ENCODE peak calls at places on chromosomes 2 and 18, in four cellular contexts. One of them, this sample, is unnamed.

GRCh38 chr2:25971596-25971995 is 10.7 kb downstream of the KIF3C start:
- DNase-seq in MCF 10A: no peak
- DNase-seq in HL-60: no peak
- DNase-seq in epithelial cell of esophagus: no peak
- DNase-seq in this sample: no peak

GRCh38 chr18:58669731-58670379 is 1.4 kb upstream of the MALT1 start:
- DNase-seq in MCF 10A: peak
- DNase-seq in HL-60: no peak
- DNase-seq in epithelial cell of esophagus: peak
- DNase-seq in this sample: peak

GRCh38 chr18:6835345-6835744 is 105.8 kb downstream of the ARHGAP28 start:
- DNase-seq in HL-60: no peak
- DNase-seq in epithelial cell of esophagus: no peak
- DNase-seq in MCF 10A: no peak
- DNase-seq in this sample: peak

GRCh38 chr2:236157366-236157765 is 10.8 kb downstream of the GBX2 start:
- DNase-seq in MCF 10A: no peak
- DNase-seq in HL-60: no peak
- DNase-seq in epithelial cell of esophagus: no peak
- DNase-seq in this sample: no peak

GRCh38 chr2:22904126-22904684 is 480.8 kb upstream of the KLHL29 start:
- DNase-seq in MCF 10A: peak
- DNase-seq in epithelial cell of esophagus: peak
- DNase-seq in HL-60: no peak
- DNase-seq in this sample: peak

GRCh38 chr18:80247403-80247916 is at the start of gene PARD6G:
- DNase-seq in MCF 10A: peak
- DNase-seq in epithelial cell of esophagus: peak
- DNase-seq in HL-60: peak
- DNase-seq in this sample: peak

GRCh38 chr2:230282936-230283335 is 44.1 kb upstream of the SP140L start:
- DNase-seq in epithelial cell of esophagus: no peak
- DNase-seq in MCF 10A: no peak
- DNase-seq in HL-60: no peak
- DNase-seq in this sample: no peak

GRCh38 chr2:32836961-32837360 is 109.8 kb upstream of the LTBP1 start:
- DNase-seq in HL-60: no peak
- DNase-seq in epithelial cell of esophagus: no peak
- DNase-seq in MCF 10A: no peak
- DNase-seq in this sample: no peak

GRCh38 chr2:99851091-99851490 is 291.3 kb downstream of the AFF3 start:
- DNase-seq in MCF 10A: no peak
- DNase-seq in epithelial cell of esophagus: no peak
- DNase-seq in HL-60: no peak
- DNase-seq in this sample: no peak

GRCh38 chr2:938181-939005 is 12.3 kb upstream of the SNTG2 start:
- DNase-seq in HL-60: no peak
- DNase-seq in epithelial cell of esophagus: no peak
- DNase-seq in MCF 10A: no peak
- DNase-seq in this sample: no peak

GRCh38 chr2:205193829-205194228 is 488.5 kb upstream of the NRP2 start:
- DNase-seq in MCF 10A: no peak
- DNase-seq in epithelial cell of esophagus: no peak
- DNase-seq in HL-60: no peak
- DNase-seq in this sample: no peak

GRCh38 chr2:157182834-157183396 is 74.6 kb upstream of the GALNT5 start:
- DNase-seq in HL-60: no peak
- DNase-seq in epithelial cell of esophagus: peak
- DNase-seq in MCF 10A: peak
- DNase-seq in this sample: peak

GRCh38 chr2:120737802-120738516 is 2.3 kb downstream of the GLI2 start:
- DNase-seq in HL-60: no peak
- DNase-seq in MCF 10A: peak
- DNase-seq in epithelial cell of esophagus: peak
- DNase-seq in this sample: peak

GRCh38 chr2:118706371-118706770 is 141.1 kb downstream of the EN1 start:
- DNase-seq in MCF 10A: no peak
- DNase-seq in epithelial cell of esophagus: no peak
- DNase-seq in HL-60: no peak
- DNase-seq in this sample: no peak

GRCh38 chr2:16413257-16413656 is 252.4 kb downstream of the CYRIA start:
- DNase-seq in epithelial cell of esophagus: no peak
- DNase-seq in MCF 10A: no peak
- DNase-seq in HL-60: no peak
- DNase-seq in this sample: no peak

GRCh38 chr2:43305537-43305936 is 79.1 kb upstream of the ZFP36L2 start:
- DNase-seq in epithelial cell of esophagus: no peak
- DNase-seq in HL-60: no peak
- DNase-seq in MCF 10A: no peak
- DNase-seq in this sample: no peak

GRCh38 chr2:79717364-79718007 is 204.6 kb downstream of the CTNNA2 start:
- DNase-seq in MCF 10A: peak
- DNase-seq in epithelial cell of esophagus: no peak
- DNase-seq in HL-60: no peak
- DNase-seq in this sample: peak

GRCh38 chr18:9495916-9496540 is 20.7 kb downstream of the RALBP1 start:
- DNase-seq in epithelial cell of esophagus: no peak
- DNase-seq in HL-60: no peak
- DNase-seq in MCF 10A: no peak
- DNase-seq in this sample: no peak

GRCh38 chr18:21702602-21703001 is 2.0 kb downstream of the ABHD3 start:
- DNase-seq in MCF 10A: no peak
- DNase-seq in HL-60: no peak
- DNase-seq in epithelial cell of esophagus: no peak
- DNase-seq in this sample: no peak

GRCh38 chr2:38835015-38835601 is 40.6 kb downstream of the DHX57 start:
- DNase-seq in MCF 10A: peak
- DNase-seq in HL-60: peak
- DNase-seq in epithelial cell of esophagus: peak
- DNase-seq in this sample: peak

GRCh38 chr18:48663931-48664847 is 125.4 kb downstream of the CTIF start:
- DNase-seq in MCF 10A: peak
- DNase-seq in HL-60: peak
- DNase-seq in epithelial cell of esophagus: peak
- DNase-seq in this sample: peak

GRCh38 chr2:121583555-121583954 is 52.9 kb downstream of the RNU4ATAC start:
- DNase-seq in MCF 10A: no peak
- DNase-seq in epithelial cell of esophagus: no peak
- DNase-seq in HL-60: no peak
- DNase-seq in this sample: no peak

GRCh38 chr2:201420442-201421113 is 30.7 kb downstream of the TRAK2 start:
- DNase-seq in HL-60: no peak
- DNase-seq in MCF 10A: no peak
- DNase-seq in epithelial cell of esophagus: peak
- DNase-seq in this sample: peak

GRCh38 chr2:234951386-234952269 is at the start of gene SH3BP4:
- DNase-seq in HL-60: no peak
- DNase-seq in MCF 10A: peak
- DNase-seq in epithelial cell of esophagus: peak
- DNase-seq in this sample: peak

GRCh38 chr2:71831208-71831577 is 316.5 kb downstream of the CYP26B1 start:
- DNase-seq in HL-60: no peak
- DNase-seq in MCF 10A: peak
- DNase-seq in epithelial cell of esophagus: peak
- DNase-seq in this sample: peak

GRCh38 chr2:54867457-54867856 is 144.0 kb downstream of the EML6 start:
- DNase-seq in MCF 10A: no peak
- DNase-seq in HL-60: no peak
- DNase-seq in epithelial cell of esophagus: no peak
- DNase-seq in this sample: no peak

GRCh38 chr18:41113885-41114482 is 841.0 kb upstream of the PIK3C3 start:
- DNase-seq in epithelial cell of esophagus: peak
- DNase-seq in HL-60: no peak
- DNase-seq in MCF 10A: peak
- DNase-seq in this sample: peak

This sample was measured in PC-3.